ENCODE peak calls at places on chromosomes 3 and 15, in nine cellular contexts. J is A549, N is H1, L is ovary, T is K562, Z is transverse colon, D is stomach, M is esophagus muscularis mucosa, A is tibial nerve. Q is an unnamed sample.

GRCh38 chr3:71585891-71586809 is 2.6 kb upstream of the FOXP1 start:
- DNase-seq in J (no peak), N (no peak), L (no peak), T (peak; percentile 16), Z (no peak), D (no peak), M (peak; percentile 57), A (no peak), Q (no peak)

GRCh38 chr3:140994316-140994715 is 52.7 kb downstream of the SLC25A36 start:
- DNase-seq in J (no peak), N (no peak), L (no peak), T (no peak), Z (no peak), D (no peak), M (no peak), A (no peak), Q (no peak)

GRCh38 chr15:52682776-52683175 is 3.6 kb upstream of the ATOSA start:
- DNase-seq in J (no peak), N (no peak), L (no peak), T (no peak), Z (no peak), D (no peak), M (no peak), A (no peak), Q (no peak)

GRCh38 chr3:100244264-100244663 is 16.5 kb upstream of the TBC1D23 start:
- DNase-seq in J (no peak), N (no peak), L (no peak), T (no peak), Z (no peak), D (no peak), M (no peak), A (no peak), Q (no peak)

GRCh38 chr3:147360936-147361670 is 45.2 kb downstream of the ZIC4 start:
- DNase-seq in J (no peak), N (no peak), L (no peak), T (no peak), Z (no peak), D (no peak), M (peak; percentile 57), A (no peak), Q (no peak)

GRCh38 chr15:68806220-68807105 is 14.2 kb downstream of the ANP32A start:
- DNase-seq in J (no peak), N (no peak), L (no peak), T (no peak), Z (peak; percentile 5), D (no peak), M (no peak), A (no peak), Q (no peak)

GRCh38 chr15:74428970-74429783 is 4.6 kb downstream of the SEMA7A start:
- DNase-seq in J (no peak), N (no peak), L (no peak), T (no peak), Z (no peak), D (no peak), M (no peak), A (no peak), Q (no peak)

GRCh38 chr3:126494204-126494603 is 18.5 kb upstream of the ZXDC start:
- DNase-seq in J (no peak), N (no peak), L (no peak), T (no peak), Z (no peak), D (no peak), M (no peak), A (no peak), Q (no peak)

GRCh38 chr3:34017757-34018156 is 219.3 kb downstream of the PDCD6IP start:
- DNase-seq in J (no peak), N (no peak), L (no peak), T (no peak), Z (no peak), D (no peak), M (no peak), A (no peak), Q (no peak)

GRCh38 chr3:34016925-34017592 is 218.6 kb downstream of the PDCD6IP start:
- DNase-seq in J (no peak), N (no peak), L (no peak), T (no peak), Z (no peak), D (no peak), M (no peak), A (no peak), Q (no peak)

GRCh38 chr3:34012102-34012461 is 213.7 kb downstream of the PDCD6IP start:
- DNase-seq in J (peak; percentile 98), N (no peak), L (no peak), T (peak; percentile 38), Z (no peak), D (no peak), M (no peak), A (no peak), Q (no peak)

GRCh38 chr3:34013818-34014576 is 215.6 kb downstream of the PDCD6IP start:
- DNase-seq in J (no peak), N (no peak), L (no peak), T (no peak), Z (no peak), D (no peak), M (no peak), A (no peak), Q (no peak)

DNA sequence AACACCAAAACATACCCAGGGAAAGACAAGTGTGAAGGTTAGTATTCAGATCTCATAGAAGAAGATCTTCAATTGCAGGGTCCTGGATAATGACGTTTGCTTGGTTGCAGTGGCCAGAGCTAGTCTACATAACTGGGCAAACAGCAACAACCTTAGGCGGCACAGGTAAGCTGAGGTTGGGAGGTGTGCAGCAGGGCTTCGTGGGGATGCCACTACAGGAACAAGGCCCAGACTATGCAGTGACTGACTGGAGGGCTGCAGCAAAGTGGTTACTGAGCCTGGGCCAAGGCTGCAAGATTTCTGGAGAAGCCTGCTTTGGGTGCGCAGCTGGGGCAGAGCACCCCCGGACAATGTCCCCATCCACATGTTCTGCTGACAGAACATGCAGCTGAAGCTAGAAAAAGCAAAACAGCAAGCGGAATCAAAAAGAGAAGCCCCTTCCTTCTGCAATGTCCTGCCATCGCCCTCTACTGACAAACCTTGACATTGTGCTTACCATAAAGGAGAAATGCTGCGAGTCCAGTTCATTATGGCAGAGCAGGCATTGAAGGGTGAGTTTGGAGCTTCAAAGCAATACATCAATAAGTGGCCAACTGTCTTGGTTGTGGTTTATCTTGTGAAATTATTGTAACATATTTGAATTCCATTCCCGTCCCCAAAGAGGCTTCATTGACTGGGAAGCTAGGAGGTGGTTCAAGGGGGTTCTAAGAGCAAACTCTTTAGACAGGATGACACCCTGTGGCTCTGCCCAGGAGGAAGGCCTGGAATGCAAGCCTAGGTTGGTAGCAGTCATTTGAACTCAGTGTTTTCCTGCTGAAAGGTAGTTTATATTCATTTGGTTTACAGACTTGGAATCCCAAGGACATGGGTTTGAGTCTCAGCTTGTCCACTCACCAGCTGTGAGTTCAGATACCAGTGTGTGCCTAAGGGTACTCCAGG is 217.0 kb downstream of the PDCD6IP start:
- DNase-seq in J (no peak), N (no peak), L (no peak), T (peak; percentile 62), Z (no peak), D (no peak), M (no peak), A (no peak), Q (no peak)
- TF ChIP-seq EP300 in J (no peak), N (no peak), L (no peak), T (no peak), Z (no peak), D (no peak), M (no peak), A (no peak), Q (no peak)

DNA sequence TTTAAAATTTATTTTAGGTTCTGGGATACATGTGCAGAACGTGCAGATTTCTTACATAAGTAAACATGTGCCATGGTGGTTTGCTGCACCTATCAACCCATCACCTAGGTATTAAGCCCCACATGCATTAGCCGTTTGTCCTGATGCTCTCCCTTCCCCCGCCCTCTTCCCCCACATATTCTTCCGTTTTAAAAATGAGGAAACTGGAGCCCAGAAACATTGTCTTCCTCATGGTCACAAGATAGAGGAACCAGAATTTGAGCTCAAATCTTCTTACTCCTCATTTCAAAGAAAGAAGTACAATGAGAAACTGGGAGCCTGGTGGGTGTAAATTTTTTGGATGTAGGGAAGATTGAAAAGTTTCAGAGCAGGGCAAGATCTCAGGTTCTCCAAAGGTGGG is 56.1 kb upstream of the USP3 start:
- DNase-seq in J (no peak), N (no peak), L (no peak), T (no peak), Z (no peak), D (no peak), M (no peak), A (no peak), Q (peak; percentile 38)
- TF ChIP-seq CTCF in J (no peak), N (no peak), L (no peak), T (no peak), Z (no peak), D (no peak), M (no peak), A (no peak), Q (no peak)

GRCh38 chr15:22226034-22226790 is 145.9 kb downstream of the OR4M2 start:
- DNase-seq in J (no peak), N (no peak), L (no peak), T (no peak), Z (no peak), D (no peak), M (no peak), A (no peak), Q (no peak)

GRCh38 chr15:22224241-22224671 is 143.9 kb downstream of the OR4M2 start:
- DNase-seq in J (no peak), N (no peak), L (no peak), T (no peak), Z (no peak), D (no peak), M (no peak), A (no peak), Q (no peak)

GRCh38 chr15:22229971-22230815 is 149.9 kb downstream of the OR4M2 start:
- DNase-seq in J (no peak), N (no peak), L (no peak), T (no peak), Z (no peak), D (no peak), M (no peak), A (no peak), Q (no peak)

GRCh38 chr15:22227961-22228762 is 147.8 kb downstream of the OR4M2 start:
- DNase-seq in J (no peak), N (no peak), L (no peak), T (no peak), Z (no peak), D (no peak), M (no peak), A (no peak), Q (peak; percentile 21)

GRCh38 chr15:22227411-22227810 is 147.1 kb downstream of the OR4M2 start:
- DNase-seq in J (no peak), N (no peak), L (no peak), T (no peak), Z (no peak), D (no peak), M (no peak), A (no peak), Q (peak; percentile 23)
- H3K9me3 ChIP-seq in J (peaks cover 3% of the 10 kb centered on the region), N (peaks cover 44% of the 10 kb centered on the region), L (no peaks in the 10 kb centered on the region), T (no peaks in the 10 kb centered on the region), Z (no peaks in the 10 kb centered on the region), D (no peaks in the 10 kb centered on the region), M (no peaks in the 10 kb centered on the region), A (no peaks in the 10 kb centered on the region), Q (no peaks in the 10 kb centered on the region)

DNA sequence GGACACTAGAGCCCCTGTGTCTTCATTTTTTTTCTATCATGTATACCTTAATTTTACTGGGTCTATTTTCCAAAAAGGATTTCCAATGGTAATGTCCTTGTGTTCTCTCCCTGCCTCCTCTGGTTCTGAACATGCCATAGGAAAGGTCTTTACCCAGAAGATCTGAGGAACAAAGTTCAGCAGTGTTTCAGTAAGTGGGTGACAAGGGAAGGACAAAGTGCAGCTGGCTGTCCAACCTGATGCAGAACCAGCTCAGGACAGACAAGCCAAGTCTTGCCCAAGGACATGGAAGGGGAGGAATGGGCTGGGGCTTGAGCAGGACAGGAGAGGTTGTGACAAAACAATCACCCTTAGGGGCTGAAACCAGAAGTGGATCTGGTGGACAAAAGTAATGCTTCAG is 61.2 kb upstream of the STRIT1 start:
- DNase-seq in J (no peak), N (no peak), L (no peak), T (no peak), Z (no peak), D (no peak), M (no peak), A (no peak), Q (no peak)
- TF ChIP-seq EP300 in J (no peak), N (no peak), L (no peak), T (no peak), Z (no peak), D (no peak), M (no peak), A (no peak), Q (no peak)

Q was measured in upper lobe of left lung.